ENCODE peak calls at places on chromosomes 7 and 10, in six cellular contexts. I, W, O, U, J and F are unnamed samples.

GRCh38 chr7:47382200-47382599 is 199.7 kb downstream of the TNS3 start:
- DNase-seq in W (no peak), O (no peak), I (no peak), J (no peak), U (no peak), F (no peak)

GRCh38 chr7:24877790-24878311 is 102.1 kb downstream of the OSBPL3 start:
- DNase-seq in I (peak), U (peak), W (no peak), O (no peak), J (peak), F (peak)

GRCh38 chr10:36462194-36462593 is 663.2 kb upstream of the ANKRD30A start:
- DNase-seq in O (no peak), U (peak), I (no peak), J (no peak), W (no peak), F (no peak)

GRCh38 chr7:728602-729001 is 1.5 kb upstream of the PRKAR1B start:
- DNase-seq in O (no peak), W (no peak), I (no peak), J (no peak), U (no peak), F (no peak)

GRCh38 chr7:107939472-107940145 is 48.6 kb downstream of the DLD start:
- DNase-seq in W (no peak), O (no peak), J (peak), U (peak), I (no peak), F (no peak)

GRCh38 chr7:16606704-16607103 is 38.9 kb downstream of the ANKMY2 start:
- DNase-seq in O (no peak), I (no peak), U (no peak), J (no peak), W (no peak), F (no peak)

GRCh38 chr7:83739527-83739926 is 90.6 kb upstream of the SEMA3E start:
- DNase-seq in O (no peak), W (no peak), I (no peak), U (no peak), J (no peak), F (no peak)

GRCh38 chr7:97858221-97858620 is 14.0 kb downstream of the ASNS start:
- DNase-seq in J (no peak), O (no peak), I (no peak), U (no peak), W (no peak), F (no peak)

GRCh38 chr10:20768849-20769248 is 128.3 kb downstream of the NEBL start:
- DNase-seq in J (peak), W (no peak), U (peak), O (no peak), I (no peak), F (no peak)

GRCh38 chr10:96501985-96502384 is 11.7 kb downstream of the TLL2 start:
- DNase-seq in W (no peak), J (peak), U (no peak), I (no peak), O (no peak), F (no peak)

GRCh38 chr10:30587522-30588031 is 42.0 kb downstream of the LYZL2 start:
- DNase-seq in I (peak), U (no peak), O (no peak), J (no peak), W (no peak), F (peak)

GRCh38 chr7:49166441-49166840 is 242.1 kb downstream of the CDC14C start:
- DNase-seq in O (no peak), J (peak), W (no peak), U (peak), I (no peak), F (no peak)

GRCh38 chr10:22410394-22410793 is 65.1 kb downstream of the SPAG6 start:
- DNase-seq in J (no peak), U (no peak), I (no peak), W (no peak), O (no peak), F (no peak)

GRCh38 chr10:112949875-112950507 is at the start of gene TCF7L2:
- DNase-seq in W (peak), U (peak), J (peak), I (peak), O (peak), F (no peak)